ENCODE peak calls at places on chromosomes 11 and 22, in six cellular contexts. B, N, C, Q, S and P are unnamed samples.

GRCh38 chr11:2944953-2945756 is 15.9 kb upstream of the PHLDA2 start:
- DNase-seq in B (no peak), N (no peak), C (peak), Q (no peak), S (no peak), P (no peak)

GRCh38 chr11:116472661-116473060 is 300.1 kb downstream of the BUD13 start:
- DNase-seq in B (no peak), N (no peak), C (no peak), Q (no peak), S (no peak), P (no peak)

GRCh38 chr11:110720646-110721283 is 8.5 kb upstream of the ARHGAP20 start:
- DNase-seq in B (no peak), N (no peak), C (no peak), Q (no peak), S (no peak), P (no peak)

GRCh38 chr11:6745465-6746015 is 26.2 kb downstream of the OR2AG2 start:
- DNase-seq in B (no peak), N (no peak), C (no peak), Q (peak), S (no peak), P (no peak)

GRCh38 chr11:14015711-14016110 is 53.2 kb downstream of the SPON1 start:
- DNase-seq in B (peak), N (peak), C (no peak), Q (no peak), S (no peak), P (peak)

GRCh38 chr22:46894081-46894671 is 131.7 kb downstream of the TBC1D22A start:
- DNase-seq in B (no peak), N (no peak), C (no peak), Q (no peak), S (no peak), P (no peak)

GRCh38 chr11:71452354-71453020 is 516 bp upstream of the NADSYN1 start:
- DNase-seq in B (no peak), N (peak), C (no peak), Q (no peak), S (no peak), P (no peak)

GRCh38 chr22:27677895-27678458 is 123.6 kb downstream of the MN1 start:
- DNase-seq in B (no peak), N (no peak), C (no peak), Q (no peak), S (no peak), P (no peak)

GRCh38 chr22:20068640-20069039 is 11.4 kb upstream of the DGCR8 start:
- DNase-seq in B (no peak), N (no peak), C (no peak), Q (no peak), S (no peak), P (no peak)

GRCh38 chr11:59551651-59552521 is 40.5 kb downstream of the OR4D9 start:
- DNase-seq in B (peak), N (peak), C (no peak), Q (no peak), S (no peak), P (no peak)

GRCh38 chr22:23147632-23148387 is 2.5 kb downstream of the RAB36 start:
- DNase-seq in B (no peak), N (peak), C (no peak), Q (no peak), S (peak), P (no peak)

GRCh38 chr11:88312665-88313064 is 24.9 kb downstream of the CTSC start:
- DNase-seq in B (no peak), N (no peak), C (no peak), Q (no peak), S (no peak), P (no peak)

GRCh38 chr11:81165164-81165563 is 1568.5 kb downstream of the FAM181B start:
- DNase-seq in B (no peak), N (no peak), C (no peak), Q (no peak), S (no peak), P (no peak)

GRCh38 chr11:82902086-82902485 is 550 bp downstream of the DDIAS start:
- DNase-seq in B (no peak), N (no peak), C (no peak), Q (no peak), S (peak), P (no peak)

GRCh38 chr11:65559951-65560537 is 1.9 kb upstream of the LTBP3 start:
- DNase-seq in B (peak), N (peak), C (no peak), Q (no peak), S (no peak), P (no peak)

GRCh38 chr11:2428322-2428795 is 16.0 kb downstream of the TRPM5 start:
- DNase-seq in B (peak), N (peak), C (peak), Q (no peak), S (peak), P (peak)

GRCh38 chr11:118061401-118062125 is 15.3 kb upstream of the TMPRSS4 start:
- DNase-seq in B (no peak), N (no peak), C (no peak), Q (no peak), S (no peak), P (no peak)

GRCh38 chr11:820655-821512 is 2.2 kb downstream of the PNPLA2 start:
- DNase-seq in B (no peak), N (peak), C (no peak), Q (no peak), S (no peak), P (no peak)

GRCh38 chr22:31647516-31647915 is 14.5 kb downstream of the PISD start:
- DNase-seq in B (no peak), N (no peak), C (no peak), Q (no peak), S (no peak), P (no peak)

GRCh38 chr11:29773656-29774264 is 243.1 kb downstream of the KCNA4 start:
- DNase-seq in B (no peak), N (no peak), C (no peak), Q (no peak), S (no peak), P (no peak)

GRCh38 chr22:22684605-22685561 is 40.5 kb downstream of the GGTLC2 start:
- DNase-seq in B (no peak), N (no peak), C (peak), Q (no peak), S (peak), P (no peak)

GRCh38 chr11:45163956-45164575 is 17.6 kb downstream of the PRDM11 start:
- DNase-seq in B (no peak), N (no peak), C (no peak), Q (no peak), S (no peak), P (no peak)

GRCh38 chr11:109298865-109299264 is 123.1 kb upstream of the C11orf87 start:
- DNase-seq in B (no peak), N (no peak), C (no peak), Q (no peak), S (no peak), P (no peak)

GRCh38 chr22:36816635-36817428 is at the start of gene PVALB:
- DNase-seq in B (no peak), N (no peak), C (peak), Q (no peak), S (peak), P (no peak)

GRCh38 chr11:79439893-79440450 is 858 bp downstream of the TENM4 start:
- DNase-seq in B (no peak), N (no peak), C (peak), Q (no peak), S (no peak), P (no peak)

GRCh38 chr11:46659908-46660307 is 40.5 kb downstream of the ARHGAP1 start:
- DNase-seq in B (no peak), N (no peak), C (no peak), Q (no peak), S (no peak), P (no peak)

GRCh38 chr11:102599642-102600261 is 25.4 kb downstream of the MMP20 start:
- DNase-seq in B (peak), N (peak), C (no peak), Q (no peak), S (no peak), P (no peak)

GRCh38 chr11:118900535-118901384 is 17.1 kb downstream of the CXCR5 start:
- DNase-seq in B (no peak), N (no peak), C (no peak), Q (no peak), S (no peak), P (no peak)

DNA sequence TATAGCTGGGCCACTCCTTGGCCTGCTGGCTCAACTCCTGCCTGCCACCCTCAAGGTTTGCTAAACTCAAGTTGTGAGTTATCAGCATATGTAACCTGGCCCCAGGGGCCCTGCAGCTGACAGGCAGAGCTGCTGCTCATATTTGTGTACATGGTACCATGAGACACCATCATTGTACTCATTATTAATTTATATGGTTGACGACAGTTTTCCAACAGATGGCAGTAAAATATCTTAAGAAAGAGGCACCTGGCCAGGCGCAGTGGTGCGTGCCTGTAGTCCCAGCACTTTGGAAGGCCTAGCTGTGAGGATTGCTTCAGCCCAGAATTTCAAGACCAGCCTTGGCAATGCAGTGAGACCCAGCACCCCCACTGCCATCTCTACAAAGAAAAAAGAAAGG is 11.4 kb upstream of the DENND5A start:
- DNase-seq in B (no peak), N (no peak), C (no peak), Q (no peak), S (no peak), P (no peak)
- TF ChIP-seq YY1 in B (no peak), N (no peak), C (no peak), Q (no peak), S (no peak), P (no peak)

DNA sequence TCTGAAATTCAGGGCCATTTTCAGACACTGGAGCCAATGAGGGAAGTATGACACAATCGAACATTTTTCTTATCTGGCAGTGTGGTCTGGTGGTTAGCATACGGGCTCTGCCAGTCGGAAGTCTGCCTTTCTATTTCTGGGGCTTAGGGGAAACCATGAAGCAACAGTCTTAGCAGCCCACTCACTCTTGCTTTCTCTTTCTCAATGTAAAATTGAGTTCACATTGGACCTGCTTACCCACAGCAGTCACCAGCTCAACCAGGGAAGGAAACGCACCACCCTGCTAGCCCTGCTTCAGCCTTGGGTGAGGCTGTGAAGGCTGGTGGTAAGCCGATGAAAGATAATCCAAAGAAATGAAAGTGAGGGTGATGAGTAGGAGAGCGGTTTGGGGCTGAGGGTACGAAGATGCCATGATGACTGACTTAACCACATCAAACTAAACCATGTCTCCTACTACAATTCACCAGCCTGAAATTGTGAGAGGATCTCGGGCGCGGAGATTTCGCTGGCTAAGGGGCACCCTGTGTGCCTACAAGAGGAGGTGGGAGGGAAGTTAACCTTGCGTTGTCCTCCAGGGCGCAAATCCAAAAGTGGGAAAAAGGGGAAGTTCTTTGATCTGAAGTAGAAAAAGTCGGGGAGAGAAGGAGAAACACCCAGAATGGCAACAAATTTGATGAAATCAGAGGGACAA is 2.0 kb upstream of the LMO2 start:
- DNase-seq in B (no peak), N (no peak), C (no peak), Q (peak), S (no peak), P (no peak)
- TF ChIP-seq ZNF274 in B (no peak), N (no peak), C (no peak), Q (no peak), S (no peak), P (no peak)

GRCh38 chr11:123020968-123021367 is 39.3 kb upstream of the BSX start:
- DNase-seq in B (peak), N (peak), C (no peak), Q (no peak), S (no peak), P (peak)

GRCh38 chr11:123018702-123019101 is 37.1 kb upstream of the BSX start:
- DNase-seq in B (no peak), N (no peak), C (no peak), Q (no peak), S (no peak), P (no peak)
- TF ChIP-seq YY1 in B (no peak), N (no peak), C (no peak), Q (no peak), S (no peak), P (no peak)

GRCh38 chr11:131833371-131833770 is 463.0 kb downstream of the NTM start:
- DNase-seq in B (no peak), N (no peak), C (no peak), Q (no peak), S (no peak), P (no peak)
- TF ChIP-seq ZNF274 in B (no peak), N (no peak), C (no peak), Q (no peak), S (no peak), P (no peak)